ENCODE peak calls at places on chromosomes 11 and 22, in six cellular contexts. W is MM.1S, B is adrenal gland, H is psoas muscle, S is fibroblast of lung, D is tibial artery. I is an unnamed sample.
A peak's percentile ranks its signal among the peaks of the same experiment; 100 is the strongest.

GRCh38 chr11:82003671-82004148 is 730.0 kb downstream of the FAM181B start:
- DNase-seq in H (no peak), D (no peak), W (no peak), B (no peak), S (peak; percentile 66), I (no peak)

GRCh38 chr11:18295316-18295715 is 26.6 kb downstream of the HPS5 start:
- DNase-seq in B (no peak), D (no peak), S (no peak), W (no peak), H (no peak), I (no peak)

GRCh38 chr11:70319694-70320093 is 49.2 kb downstream of the PPFIA1 start:
- DNase-seq in H (no peak), S (no peak), W (no peak), B (no peak), D (no peak), I (no peak)

GRCh38 chr22:35783943-35784614 is 66.4 kb downstream of the APOL5 start:
- DNase-seq in S (no peak), W (no peak), B (no peak), H (no peak), D (no peak), I (no peak)

GRCh38 chr11:3773180-3773579 is 24.2 kb downstream of the NUP98 start:
- DNase-seq in D (no peak), H (no peak), W (no peak), S (no peak), B (no peak), I (no peak)

GRCh38 chr11:8365542-8365941 is 101.9 kb upstream of the LMO1 start:
- DNase-seq in D (no peak), W (no peak), S (no peak), B (no peak), H (no peak), I (no peak)

GRCh38 chr11:61787928-61788491 is 4.4 kb downstream of the TMEM258 start:
- DNase-seq in H (no peak), S (peak; percentile 62), W (no peak), D (no peak), B (no peak), I (peak; percentile 34)

GRCh38 chr22:17922925-17923898 is 101.1 kb downstream of the MICAL3 start:
- DNase-seq in H (no peak), W (no peak), D (no peak), B (peak; percentile 84), S (peak; percentile 95), I (peak; percentile 73)

GRCh38 chr22:48632641-48633246 is 1194.9 kb downstream of the BRD1 start:
- DNase-seq in H (no peak), B (no peak), S (no peak), W (no peak), D (no peak), I (no peak)

GRCh38 chr11:66851698-66852465 is 5.0 kb upstream of the LRFN4 start:
- DNase-seq in W (peak; percentile 45), B (no peak), H (no peak), D (peak; percentile 51), S (no peak), I (no peak)

GRCh38 chr11:64970731-64971151 is 1.2 kb downstream of the MAJIN start:
- DNase-seq in H (no peak), W (no peak), S (no peak), B (no peak), D (no peak), I (no peak)

GRCh38 chr22:37184380-37184755 is 3.7 kb downstream of the C1QTNF6 start:
- DNase-seq in S (no peak), D (no peak), W (no peak), H (no peak), B (no peak), I (no peak)

GRCh38 chr11:4643084-4643483 is 698 bp upstream of the OR51E1 start:
- DNase-seq in D (no peak), W (no peak), S (no peak), B (no peak), H (no peak), I (peak; percentile 29)

GRCh38 chr11:130159657-130160459 is at the start of gene ST14:
- DNase-seq in H (no peak), S (no peak), B (no peak), D (no peak), W (peak; percentile 74), I (no peak)

GRCh38 chr11:65555693-65556231 is 2.4 kb downstream of the LTBP3 start:
- DNase-seq in S (peak; percentile 82), H (peak; percentile 87), D (peak; percentile 86), B (peak; percentile 92), W (no peak), I (peak; percentile 73)

GRCh38 chr22:31683181-31684105 is 21.4 kb upstream of the PISD start:
- DNase-seq in W (no peak), D (no peak), H (peak; percentile 24), B (no peak), S (no peak), I (no peak)

GRCh38 chr11:15309296-15309695 is 194.6 kb downstream of the INSC start:
- DNase-seq in H (no peak), W (no peak), D (no peak), B (no peak), S (peak; percentile 26), I (no peak)

GRCh38 chr11:123903932-123904331 is 2.0 kb downstream of the OR8D4 start:
- DNase-seq in H (no peak), B (no peak), S (no peak), W (peak; percentile 81), D (no peak), I (no peak)

GRCh38 chr11:5460983-5461621 is 12.0 kb downstream of the OR51I2 start:
- DNase-seq in B (no peak), H (no peak), W (no peak), S (no peak), D (no peak), I (no peak)

GRCh38 chr11:12321217-12321937 is 56.0 kb upstream of the PARVA start:
- DNase-seq in H (no peak), B (no peak), W (no peak), D (no peak), S (no peak), I (no peak)

GRCh38 chr11:88535916-88536547 is 198.5 kb upstream of the CTSC start:
- DNase-seq in D (no peak), B (no peak), W (no peak), H (no peak), S (peak; percentile 91), I (peak; percentile 60)

GRCh38 chr22:32800158-32800557 is 1.3 kb upstream of the TIMP3 start:
- DNase-seq in S (peak; percentile 19), D (peak; percentile 57), H (peak; percentile 49), W (no peak), B (no peak), I (peak; percentile 65)

GRCh38 chr22:30486661-30487115 is 14.9 kb upstream of the SEC14L3 start:
- DNase-seq in B (no peak), D (no peak), W (no peak), H (no peak), S (no peak), I (no peak)

GRCh38 chr11:134098566-134099184 is 29.8 kb downstream of the JAM3 start:
- DNase-seq in H (no peak), B (no peak), S (no peak), D (no peak), W (no peak), I (no peak)

GRCh38 chr22:22663861-22664800 is 19.7 kb downstream of the GGTLC2 start:
- DNase-seq in B (no peak), S (no peak), H (no peak), D (no peak), W (no peak), I (no peak)

GRCh38 chr22:38316340-38317236 is 645 bp downstream of the CSNK1E start:
- DNase-seq in B (peak; percentile 65), S (peak; percentile 64), H (peak; percentile 61), W (peak; percentile 31), D (peak; percentile 90), I (peak; percentile 48)
- H3K4me1 ChIP-seq in B (peaks cover 64% of the 10 kb centered on the region), S (peaks cover 32% of the 10 kb centered on the region), H (peaks cover 34% of the 10 kb centered on the region), W (peaks cover 21% of the 10 kb centered on the region), D (peaks cover 57% of the 10 kb centered on the region), I (peaks cover 27% of the 10 kb centered on the region)

DNA sequence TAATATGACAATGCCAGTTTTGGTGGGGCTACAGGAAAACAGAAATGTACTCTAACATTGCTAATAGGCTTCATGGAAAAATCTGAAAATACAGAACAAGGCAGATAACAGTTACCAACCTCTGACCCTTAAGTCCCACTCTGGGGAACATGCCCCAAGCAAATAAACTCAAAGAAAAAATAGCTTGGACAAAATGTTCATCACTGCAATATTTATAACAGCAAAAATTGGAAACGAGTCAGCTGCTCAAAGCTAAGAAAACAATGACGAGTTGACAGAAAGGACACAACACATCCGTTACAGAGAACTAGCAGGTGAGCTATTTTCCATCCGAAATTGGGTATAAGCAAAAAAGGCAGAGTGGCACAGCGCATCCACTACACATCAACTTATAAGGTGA is 70.5 kb downstream of the PACSIN2 start:
- DNase-seq in B (no peak), H (no peak), D (no peak), W (no peak), S (no peak), I (no peak)
- H3K36me3 ChIP-seq in B (no peaks in the 10 kb centered on the region), H (no peaks in the 10 kb centered on the region), D (no peaks in the 10 kb centered on the region), W (no peaks in the 10 kb centered on the region), S (peaks cover 2% of the 10 kb centered on the region), I (peaks cover 8% of the 10 kb centered on the region)

GRCh38 chr11:118887219-118887618 is 3.5 kb downstream of the CXCR5 start:
- DNase-seq in H (no peak), S (no peak), W (no peak), D (no peak), B (no peak), I (no peak)

GRCh38 chr11:118889796-118890195 is 6.1 kb downstream of the CXCR5 start:
- DNase-seq in S (no peak), B (peak; percentile 90), H (peak; percentile 81), W (no peak), D (peak; percentile 97), I (no peak)

GRCh38 chr11:118886681-118887111 is 3.0 kb downstream of the CXCR5 start:
- DNase-seq in H (no peak), W (no peak), D (no peak), B (no peak), S (no peak), I (no peak)

GRCh38 chr11:118885831-118886571 is 2.3 kb downstream of the CXCR5 start:
- DNase-seq in S (no peak), D (no peak), B (no peak), W (no peak), H (no peak), I (no peak)

GRCh38 chr11:118888398-118888797 is 4.7 kb downstream of the CXCR5 start:
- DNase-seq in B (no peak), D (no peak), H (no peak), S (no peak), W (no peak), I (no peak)
- H3K4me1 ChIP-seq in B (peaks cover 34% of the 10 kb centered on the region), D (peaks cover 76% of the 10 kb centered on the region), H (peaks cover 30% of the 10 kb centered on the region), S (peaks cover 9% of the 10 kb centered on the region), W (peaks cover 15% of the 10 kb centered on the region), I (no peaks in the 10 kb centered on the region)

GRCh38 chr11:68353669-68354068 is 41.3 kb downstream of the LRP5 start:
- DNase-seq in D (no peak), W (no peak), B (no peak), H (no peak), S (no peak), I (no peak)

GRCh38 chr11:68358416-68358815 is 46.0 kb downstream of the LRP5 start:
- DNase-seq in S (no peak), B (no peak), W (no peak), H (no peak), D (no peak), I (no peak)

GRCh38 chr11:68354181-68354872 is 41.9 kb downstream of the LRP5 start:
- DNase-seq in W (no peak), H (peak; percentile 87), D (peak; percentile 97), B (peak; percentile 96), S (peak; percentile 92), I (peak; percentile 29)

GRCh38 chr11:68355471-68355870 is 43.1 kb downstream of the LRP5 start:
- DNase-seq in D (no peak), B (no peak), H (no peak), W (no peak), S (no peak), I (no peak)

GRCh38 chr11:68357568-68357967 is 45.2 kb downstream of the LRP5 start:
- DNase-seq in S (no peak), W (no peak), D (peak; percentile 67), H (no peak), B (no peak), I (no peak)
- H3K36me3 ChIP-seq in S (no peaks in the 10 kb centered on the region), W (no peaks in the 10 kb centered on the region), D (peaks cover 40% of the 10 kb centered on the region), H (no peaks in the 10 kb centered on the region), B (no peaks in the 10 kb centered on the region), I (peaks cover 55% of the 10 kb centered on the region)

I was measured in SJCRH30.